ENCODE peak calls at places on chromosomes 1 and 21, in nine cellular contexts. F is BJ, R is AG04449, C is IMR-90, J is tibial nerve, U is colonic mucosa, O is endodermal cell, S is pancreas, T is choroid plexus epithelial cell. A is an unnamed sample.

GRCh38 chr1:9700340-9700739 is 48.8 kb downstream of the PIK3CD start:
- DNase-seq in U (no peak), O (no peak), T (peak), J (no peak), F (peak), R (no peak), C (peak), S (no peak), A (peak)

GRCh38 chr1:24874056-24874455 is 56.0 kb downstream of the RUNX3 start:
- DNase-seq in T (no peak), C (no peak), S (no peak), R (no peak), F (no peak), O (no peak), U (peak), J (no peak), A (no peak)

GRCh38 chr1:232728507-232729263 is 76.5 kb upstream of the MAP10 start:
- DNase-seq in J (peak), C (peak), O (no peak), F (peak), S (no peak), R (no peak), U (no peak), T (peak), A (no peak)

GRCh38 chr1:160951443-160952128 is 3.0 kb downstream of the ITLN2 start:
- DNase-seq in S (no peak), U (peak), F (no peak), J (peak), O (peak), C (peak), T (peak), R (no peak), A (no peak)

GRCh38 chr1:243939167-243939848 is 89.3 kb upstream of the AKT3 start:
- DNase-seq in T (peak), R (no peak), O (no peak), S (no peak), J (no peak), C (peak), U (no peak), F (no peak), A (no peak)

GRCh38 chr1:160672118-160672517 is 25.3 kb upstream of the SLAMF1 start:
- DNase-seq in O (no peak), R (no peak), J (no peak), F (no peak), S (no peak), C (no peak), T (no peak), U (no peak), A (no peak)

GRCh38 chr1:160763993-160764392 is 24.9 kb downstream of the SLAMF7 start:
- DNase-seq in S (no peak), J (no peak), R (no peak), C (no peak), T (no peak), U (no peak), F (no peak), O (no peak), A (no peak)

GRCh38 chr1:93758842-93759515 is 77.3 kb upstream of the BCAR3 start:
- DNase-seq in C (peak), J (no peak), T (peak), F (no peak), R (no peak), U (no peak), O (no peak), S (no peak), A (no peak)

GRCh38 chr1:178868700-178869099 is 2.2 kb downstream of the ANGPTL1 start:
- DNase-seq in S (no peak), U (no peak), J (no peak), F (no peak), C (no peak), T (no peak), R (no peak), O (no peak), A (no peak)

GRCh38 chr1:7409278-7409677 is 361.8 kb upstream of the VAMP3 start:
- DNase-seq in C (no peak), T (no peak), F (no peak), S (no peak), U (peak), R (no peak), J (no peak), O (peak), A (no peak)

GRCh38 chr21:33121715-33122475 is 52.0 kb downstream of the OLIG1 start:
- DNase-seq in S (no peak), U (no peak), O (peak), C (peak), J (no peak), R (no peak), F (no peak), T (peak), A (no peak)

GRCh38 chr1:25118554-25118953 is 113.7 kb downstream of the SYF2 start:
- DNase-seq in F (no peak), T (no peak), O (no peak), C (no peak), J (no peak), U (no peak), S (no peak), R (no peak), A (no peak)

GRCh38 chr1:205594846-205595245 is 37.0 kb downstream of the ELK4 start:
- DNase-seq in O (no peak), S (no peak), J (no peak), R (no peak), C (no peak), F (no peak), U (no peak), T (no peak), A (no peak)

GRCh38 chr1:64811131-64811530 is 66.3 kb downstream of the RAVER2 start:
- DNase-seq in T (no peak), O (no peak), C (no peak), J (no peak), F (no peak), R (no peak), S (no peak), U (no peak), A (no peak)

GRCh38 chr1:111730282-111730681 is 8.9 kb downstream of the INKA2 start:
- DNase-seq in T (no peak), R (no peak), J (no peak), S (no peak), U (peak), O (no peak), F (no peak), C (no peak), A (no peak)

GRCh38 chr1:16162163-16162822 is 6.4 kb upstream of the EPHA2 start:
- DNase-seq in O (peak), R (no peak), U (peak), F (no peak), S (no peak), J (no peak), C (no peak), T (no peak), A (no peak)

GRCh38 chr1:168210312-168210711 is 15.5 kb upstream of the SFT2D2 start:
- DNase-seq in T (no peak), R (no peak), O (no peak), J (no peak), S (no peak), U (peak), C (no peak), F (no peak), A (no peak)

GRCh38 chr1:167165948-167166702 is 54.6 kb upstream of the POU2F1 start:
- DNase-seq in J (no peak), S (no peak), F (no peak), U (peak), O (peak), C (no peak), T (peak), R (no peak), A (no peak)

GRCh38 chr1:243420968-243421675 is 165.3 kb downstream of the SDCCAG8 start:
- DNase-seq in U (no peak), R (no peak), S (no peak), T (peak), O (no peak), J (no peak), C (no peak), F (no peak), A (no peak)

DNA sequence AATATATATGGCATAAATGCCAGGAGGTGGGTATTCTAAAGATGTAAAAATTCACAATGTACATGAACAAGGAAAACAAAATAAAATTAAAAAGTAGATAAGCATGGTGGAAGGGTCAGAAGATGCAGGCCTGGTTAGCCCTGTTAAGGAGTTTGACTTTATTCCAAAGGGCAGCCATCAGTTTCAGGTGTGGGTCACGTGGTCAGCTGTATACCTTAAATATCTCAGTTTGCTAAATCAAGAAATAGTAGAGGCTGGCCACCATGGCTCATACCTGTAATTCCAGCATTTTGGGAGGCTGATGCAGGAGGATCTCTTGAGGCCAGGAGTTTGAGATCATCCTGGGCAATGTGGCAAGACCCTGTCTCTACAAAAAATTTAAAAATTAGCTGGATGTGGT is 8.5 kb upstream of the PINK1 start:
- DNase-seq in F (no peak), R (no peak), J (no peak), S (no peak), O (no peak), C (no peak), T (no peak), U (no peak), A (no peak)
- H3K4me3 ChIP-seq in F (no peak), R (no peak), J (no peak), S (no peak), O (no peak), C (no peak), T (no peak), U (no peak), A (no peak)

GRCh38 chr1:223622132-223622842 is 43.2 kb downstream of the CAPN8 start:
- DNase-seq in C (no peak), T (no peak), U (no peak), F (no peak), S (no peak), R (no peak), O (no peak), J (no peak), A (no peak)

GRCh38 chr1:223631367-223631977 is 34.0 kb downstream of the CAPN8 start:
- DNase-seq in C (peak), T (peak), F (no peak), O (no peak), R (no peak), S (no peak), U (no peak), J (no peak), A (no peak)

GRCh38 chr1:223628858-223629257 is 36.6 kb downstream of the CAPN8 start:
- DNase-seq in U (no peak), F (no peak), T (no peak), C (no peak), R (no peak), S (no peak), O (no peak), J (no peak), A (no peak)

DNA sequence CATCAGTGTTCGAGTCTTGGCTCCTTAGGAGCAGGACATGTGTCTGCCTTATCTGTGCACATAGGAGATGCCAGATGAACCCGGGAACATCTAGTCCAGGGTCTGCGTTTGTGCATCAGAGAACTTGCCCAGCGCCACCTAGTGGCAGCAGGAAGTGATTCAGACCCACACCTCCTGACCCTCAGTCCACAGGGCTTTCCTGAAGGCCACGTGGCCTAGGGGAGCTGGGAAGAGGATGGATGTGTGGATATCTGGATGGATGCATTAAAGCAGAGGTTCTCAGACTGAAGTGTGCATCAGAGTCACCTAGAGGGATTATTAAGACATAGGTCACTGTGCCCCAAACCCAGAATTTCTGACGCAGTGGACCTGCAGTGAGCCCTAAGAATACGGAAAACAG is 37.3 kb downstream of the CAPN8 start:
- DNase-seq in U (peak), O (peak), T (peak), F (no peak), R (no peak), S (no peak), J (no peak), C (peak), A (no peak)
- TF ChIP-seq CTCF in U (peak), O (peak), T (peak), F (peak), R (peak), S (peak), J (peak), C (peak), A (peak)

GRCh38 chr1:27015260-27015659 is 2.6 kb upstream of the TENT5B start:
- DNase-seq in F (no peak), R (no peak), O (peak), T (no peak), U (no peak), J (no peak), S (no peak), C (no peak), A (no peak)

GRCh38 chr1:27010226-27010994 is 2.2 kb downstream of the TENT5B start:
- DNase-seq in U (no peak), S (no peak), C (no peak), R (no peak), F (no peak), O (no peak), J (no peak), T (no peak), A (no peak)

GRCh38 chr1:27009601-27010197 is 3.0 kb downstream of the TENT5B start:
- DNase-seq in U (peak), O (peak), T (no peak), R (no peak), C (no peak), J (no peak), S (no peak), F (no peak), A (no peak)

GRCh38 chr1:27011058-27011764 is 1.4 kb downstream of the TENT5B start:
- DNase-seq in J (no peak), O (peak), R (no peak), U (no peak), C (peak), F (no peak), T (peak), S (no peak), A (no peak)

GRCh38 chr1:27011976-27012563 is 580 bp downstream of the TENT5B start:
- DNase-seq in C (no peak), R (no peak), J (no peak), O (no peak), U (no peak), F (no peak), S (no peak), T (no peak), A (no peak)
- H3K4me3 ChIP-seq in C (peak), R (peak), J (peak), O (peak), U (peak), F (peak), S (no peak), T (peak), A (peak)

GRCh38 chr1:143699115-143699514 is 272.7 kb downstream of the FAM72C start:
- DNase-seq in O (no peak), F (no peak), R (no peak), T (no peak), J (no peak), U (no peak), C (no peak), S (no peak), A (no peak)

GRCh38 chr1:143699731-143700130 is 272.1 kb downstream of the FAM72C start:
- DNase-seq in F (no peak), J (no peak), S (no peak), U (no peak), O (no peak), R (no peak), T (no peak), C (no peak), A (no peak)

GRCh38 chr1:143694085-143694484 is 277.7 kb downstream of the FAM72C start:
- DNase-seq in F (no peak), R (no peak), O (no peak), C (no peak), J (no peak), U (no peak), T (no peak), S (no peak), A (no peak)

GRCh38 chr1:143691971-143692529 is 279.7 kb downstream of the FAM72C start:
- DNase-seq in C (no peak), T (no peak), S (no peak), J (no peak), U (no peak), O (no peak), F (no peak), R (no peak), A (no peak)

DNA sequence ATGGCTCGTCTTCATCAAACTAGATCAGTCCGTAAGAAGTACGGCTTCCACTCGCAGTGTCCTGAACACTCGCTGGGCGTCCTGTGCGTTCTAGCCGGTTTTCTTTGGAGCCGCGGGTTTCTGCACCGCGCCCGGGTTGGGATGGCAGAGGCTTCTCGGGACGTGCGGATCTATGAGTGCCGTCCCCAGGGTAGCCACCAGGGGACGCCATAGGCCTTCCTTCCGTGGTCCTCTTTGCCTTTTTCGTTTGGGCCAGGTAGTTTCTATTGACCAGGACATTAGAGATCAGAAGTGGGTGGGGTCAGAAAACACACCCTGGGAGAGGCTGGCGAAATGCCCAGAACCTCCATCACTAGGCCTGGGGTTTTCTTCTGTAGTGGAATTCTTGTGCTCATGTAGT is 273.8 kb downstream of the FAM72C start:
- DNase-seq in R (no peak), U (peak), F (no peak), O (peak), J (no peak), S (peak), C (no peak), T (peak), A (no peak)
- TF ChIP-seq CTCF in R (peak), U (no peak), F (peak), O (peak), J (peak), S (peak), C (peak), T (peak), A (peak)

GRCh38 chr1:192904438-192904895 is 95.6 kb downstream of the RGS2 start:
- DNase-seq in R (peak), F (peak), U (no peak), S (no peak), C (peak), T (peak), J (no peak), O (no peak), A (no peak)
- H3K4me3 ChIP-seq in R (no peak), F (no peak), U (no peak), S (no peak), C (peak), T (peak), J (no peak), O (no peak), A (no peak)